ENCODE peak calls at places on chromosome 12, in six cellular contexts. H is astrocyte, Z is trophoblast cell, R is fibroblast of lung, F is NT2/D1, Q is MM.1S. T is an unnamed sample.

GRCh38 chr12:76201316-76201715 is 116.8 kb upstream of the NAP1L1 start:
- DNase-seq in F (no peak), R (no peak), Z (no peak), H (no peak), Q (no peak), T (no peak)

GRCh38 chr12:89504560-89505346 is 19.8 kb downstream of the GALNT4 start:
- DNase-seq in Z (no peak), H (peak; percentile 52), F (no peak), Q (no peak), R (peak; percentile 46), T (no peak)

GRCh38 chr12:12560587-12561304 is 1.9 kb downstream of the DUSP16 start:
- DNase-seq in Q (peak; percentile 53), Z (no peak), F (no peak), H (peak; percentile 81), R (peak; percentile 57), T (peak; percentile 52)

GRCh38 chr12:104573-105081 is 38.1 kb downstream of the IQSEC3 start:
- DNase-seq in Z (no peak), H (no peak), F (no peak), Q (no peak), R (no peak), T (no peak)

GRCh38 chr12:534216-534615 is 74.5 kb downstream of the B4GALNT3 start:
- DNase-seq in H (no peak), F (no peak), Q (no peak), Z (no peak), R (no peak), T (no peak)

GRCh38 chr12:14521822-14522221 is 45.9 kb downstream of the PLBD1 start:
- DNase-seq in F (no peak), H (no peak), Q (no peak), R (no peak), Z (no peak), T (no peak)

GRCh38 chr12:67937822-67938221 is 51.4 kb upstream of the IFNG-AS1 start:
- DNase-seq in Z (no peak), F (no peak), R (no peak), H (no peak), Q (peak; percentile 46), T (no peak)

GRCh38 chr12:44357476-44357875 is 518.6 kb downstream of the NELL2 start:
- DNase-seq in Q (no peak), H (no peak), R (no peak), Z (no peak), F (no peak), T (no peak)

GRCh38 chr12:6752181-6752930 is 585 bp downstream of the MLF2 start:
- DNase-seq in R (peak; percentile 61), Z (no peak), Q (no peak), F (peak; percentile 80), H (peak; percentile 29), T (peak; percentile 78)

GRCh38 chr12:69929531-69929930 is 104.5 kb downstream of the MYRFL start:
- DNase-seq in F (no peak), H (peak; percentile 56), Z (no peak), R (no peak), Q (no peak), T (no peak)

GRCh38 chr12:61646639-61647038 is 613.6 kb upstream of the USP15 start:
- DNase-seq in R (no peak), F (no peak), Q (no peak), Z (no peak), H (no peak), T (no peak)

GRCh38 chr12:63955831-63956685 is 111.6 kb downstream of the SRGAP1 start:
- DNase-seq in Z (peak; percentile 10), R (peak; percentile 92), F (no peak), Q (no peak), H (no peak), T (no peak)

GRCh38 chr12:4197922-4198763 is 75.4 kb upstream of the CCND2 start:
- DNase-seq in F (no peak), Q (no peak), H (no peak), Z (no peak), R (no peak), T (no peak)

GRCh38 chr12:108530141-108530540 is 15.1 kb downstream of the FICD start:
- DNase-seq in R (no peak), Q (no peak), Z (no peak), F (no peak), H (no peak), T (no peak)

GRCh38 chr12:112901271-112901670 is 5.5 kb upstream of the OAS1 start:
- DNase-seq in F (no peak), Z (no peak), H (no peak), R (no peak), Q (no peak), T (no peak)

GRCh38 chr12:49094104-49094948 is at the start of gene DHH:
- DNase-seq in Z (no peak), Q (no peak), H (no peak), R (no peak), F (no peak), T (no peak)
- H3K4me3 ChIP-seq in Z (no peak within 1 kb of the TSS), Q (no peak within 1 kb of the TSS), H (peak within 1 kb of the TSS; percentile 19), R (no peak within 1 kb of the TSS), F (no peak within 1 kb of the TSS), T (peak within 1 kb of the TSS; percentile 49)

GRCh38 chr12:98516184-98516873 is 939 bp downstream of the TMPO start:
- DNase-seq in R (peak; percentile 87), Z (peak; percentile 71), Q (peak; percentile 98), F (peak; percentile 72), H (peak; percentile 56), T (peak; percentile 97)

GRCh38 chr12:98515368-98516183 is at the start of gene TMPO:
- DNase-seq in Q (peak; percentile 96), F (peak; percentile 91), Z (peak; percentile 97), H (peak; percentile 78), R (peak; percentile 89), T (peak; percentile 98)

GRCh38 chr12:98514984-98515367 is 414 bp upstream of the TMPO start:
- DNase-seq in H (no peak), F (no peak), Z (no peak), R (no peak), Q (no peak), T (no peak)

GRCh38 chr12:98509063-98509462 is 6.3 kb upstream of the TMPO start:
- DNase-seq in R (no peak), H (no peak), Q (no peak), F (no peak), Z (no peak), T (no peak)

DNA sequence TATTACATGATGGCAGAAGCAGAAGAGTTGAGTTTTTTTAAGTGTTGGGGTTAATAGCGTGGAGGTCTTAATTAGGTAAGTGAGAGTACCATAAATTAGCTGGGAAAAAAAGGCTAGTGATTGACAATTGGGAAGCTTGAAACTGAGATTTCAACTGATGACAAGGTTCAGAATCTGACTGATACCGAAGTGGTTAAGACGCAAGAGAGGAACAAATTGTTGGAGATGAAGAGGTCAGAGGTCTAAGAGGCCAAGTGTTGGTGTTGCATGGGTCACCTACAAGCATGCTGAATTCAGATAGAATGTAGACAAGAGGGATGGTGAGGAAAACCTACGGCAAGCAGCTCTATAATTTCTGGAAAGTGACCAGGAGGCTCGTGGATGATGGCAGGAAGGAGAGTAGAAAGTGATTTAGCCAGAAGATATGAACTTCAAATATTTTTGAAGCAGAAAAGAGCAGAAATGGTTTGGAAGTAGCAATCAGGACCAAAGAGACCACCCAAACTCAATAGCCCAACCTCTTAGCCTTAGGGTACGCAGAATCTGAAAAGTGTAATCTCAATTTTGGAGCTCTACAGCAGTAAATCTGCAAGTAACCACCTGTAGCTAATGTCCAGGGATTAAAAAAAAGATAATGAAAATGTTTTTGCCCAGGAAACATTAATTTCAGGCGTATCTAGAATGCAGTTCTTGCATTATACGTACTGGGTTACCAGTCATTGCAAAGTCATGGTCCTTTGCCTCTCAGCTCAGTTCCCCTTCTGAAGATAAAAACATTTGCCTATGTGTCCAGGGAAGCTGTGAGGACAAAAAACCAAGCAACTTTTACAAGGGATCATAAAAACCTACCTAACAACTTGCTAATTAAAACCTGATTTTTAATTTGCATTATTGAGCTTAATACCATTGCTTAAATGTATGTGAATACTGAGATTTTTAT is 1.7 kb upstream of the TMPO start:
- DNase-seq in Q (no peak), F (no peak), H (no peak), R (no peak), Z (no peak), T (peak; percentile 76)
- H3K9ac ChIP-seq in Q (peak overlapping the region; percentile 99), F (peak overlapping the region; percentile 100), H (peak overlapping the region; percentile 97), R (no peak overlapping the region), Z (no peak overlapping the region), T (peak overlapping the region; percentile 99)

GRCh38 chr12:52204095-52204930 is 12.5 kb upstream of the KRT80 start:
- DNase-seq in Z (no peak), H (peak; percentile 51), Q (no peak), F (no peak), R (peak; percentile 60), T (no peak)
- H3K4me1 ChIP-seq in Z (peaks cover 49% of the 10 kb centered on the region), H (peaks cover 44% of the 10 kb centered on the region), Q (no peaks in the 10 kb centered on the region), F (peaks cover 27% of the 10 kb centered on the region), R (peaks cover 20% of the 10 kb centered on the region), T (no peaks in the 10 kb centered on the region)

GRCh38 chr12:51814311-51815088 is 34.0 kb downstream of the FIGNL2 start:
- DNase-seq in Z (peak; percentile 60), Q (peak; percentile 64), R (peak; percentile 81), F (peak; percentile 72), H (peak; percentile 62), T (no peak)
- H3K4me3 ChIP-seq in Z (peak overlapping the region; percentile 69), Q (no peak overlapping the region), R (peak overlapping the region; percentile 30), F (peak overlapping the region; percentile 63), H (peak overlapping the region; percentile 48), T (no peak overlapping the region)

GRCh38 chr12:122610911-122611310 is 83.9 kb downstream of the KNTC1 start:
- DNase-seq in Z (peak; percentile 11), Q (no peak), F (no peak), R (no peak), H (peak; percentile 3), T (no peak)

GRCh38 chr12:122614839-122615238 is 87.8 kb downstream of the KNTC1 start:
- DNase-seq in Z (no peak), Q (no peak), R (peak; percentile 3), H (no peak), F (no peak), T (no peak)

DNA sequence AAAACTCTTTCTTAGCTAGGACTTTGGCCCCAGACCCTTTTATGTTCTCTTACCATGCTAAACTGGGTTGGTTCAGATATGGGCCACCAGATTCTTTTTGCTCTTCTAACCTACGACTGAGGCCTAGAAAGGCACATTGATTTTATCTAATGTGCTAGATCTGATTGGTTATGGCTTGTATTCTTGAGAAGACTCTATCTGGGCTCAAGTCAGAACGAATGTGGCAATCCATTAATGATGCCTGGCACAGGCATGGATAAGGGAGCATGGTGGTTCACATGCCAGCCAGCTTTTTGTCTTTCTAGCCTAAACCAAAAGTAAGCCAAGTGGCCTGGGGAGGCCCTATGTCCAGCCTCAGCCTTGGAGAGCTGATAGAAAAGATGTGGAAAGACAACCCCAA is 82.6 kb downstream of the KNTC1 start:
- DNase-seq in R (no peak), Z (no peak), H (no peak), Q (no peak), F (no peak), T (no peak)
- H3K9ac ChIP-seq in R (no peak overlapping the region), Z (no peak overlapping the region), H (no peak overlapping the region), Q (no peak overlapping the region), F (no peak overlapping the region), T (no peak overlapping the region)

GRCh38 chr12:116172224-116172849 is 105.2 kb downstream of the MED13L start:
- DNase-seq in Z (no peak), R (no peak), F (no peak), Q (peak; percentile 52), H (no peak), T (no peak)
- H3K4me1 ChIP-seq in Z (no peaks in the 10 kb centered on the region), R (no peaks in the 10 kb centered on the region), F (no peaks in the 10 kb centered on the region), Q (peaks cover 8% of the 10 kb centered on the region), H (peaks cover 11% of the 10 kb centered on the region), T (no peaks in the 10 kb centered on the region)

GRCh38 chr12:40122842-40123241 is 17.0 kb upstream of the SLC2A13 start:
- DNase-seq in R (no peak), F (no peak), Q (no peak), H (no peak), Z (no peak), T (no peak)

GRCh38 chr12:40117818-40118217 is 11.9 kb upstream of the SLC2A13 start:
- DNase-seq in F (no peak), R (no peak), Z (no peak), H (no peak), Q (peak; percentile 22), T (no peak)
- H3K4me3 ChIP-seq in F (no peak overlapping the region), R (no peak overlapping the region), Z (no peak overlapping the region), H (no peak overlapping the region), Q (no peak overlapping the region), T (no peak overlapping the region)